ENCODE peak calls at places on chromosomes 1 and 21, in five cellular contexts. One of them, this sample, is unnamed.

GRCh38 chr1:168636642-168637111 is 60.3 kb downstream of the XCL1 start:
- DNase-seq in activated T-helper 1 cell treated with anti-CD3 and anti-CD28 coated beads, Interleukin-12 subunit alpha, Interleukin-12 subunit beta, Interleukin-2, Interleukin-4 antibody, amounts not matched to agents 30 ng/mL and 10 ng/mL and 1 ng/mL, durations not matched to agents 14 hours and 24 hours and 36 hours: no peak
- DNase-seq in iris pigment epithelial cell: peak; percentile 60
- DNase-seq in NCI-H345: no peak
- DNase-seq in left cardiac atrium: peak; percentile 23
- DNase-seq in this sample: no peak

GRCh38 chr21:19529031-19529430 is 1125.4 kb upstream of the TMPRSS15 start:
- DNase-seq in activated T-helper 1 cell treated with anti-CD3 and anti-CD28 coated beads, Interleukin-12 subunit alpha, Interleukin-12 subunit beta, Interleukin-2, Interleukin-4 antibody, amounts not matched to agents 30 ng/mL and 10 ng/mL and 1 ng/mL, durations not matched to agents 14 hours and 24 hours and 36 hours: no peak
- DNase-seq in iris pigment epithelial cell: no peak
- DNase-seq in NCI-H345: no peak
- DNase-seq in left cardiac atrium: no peak
- DNase-seq in this sample: no peak

GRCh38 chr1:246608616-246609376 is 42.5 kb downstream of the CNST start:
- DNase-seq in activated T-helper 1 cell treated with anti-CD3 and anti-CD28 coated beads, Interleukin-12 subunit alpha, Interleukin-12 subunit beta, Interleukin-2, Interleukin-4 antibody, amounts not matched to agents 30 ng/mL and 10 ng/mL and 1 ng/mL, durations not matched to agents 14 hours and 24 hours and 36 hours: no peak
- DNase-seq in iris pigment epithelial cell: peak; percentile 97
- DNase-seq in NCI-H345: no peak
- DNase-seq in left cardiac atrium: peak; percentile 73
- DNase-seq in this sample: peak; percentile 87

GRCh38 chr1:38337711-38338110 is 291.1 kb upstream of the POU3F1 start:
- DNase-seq in activated T-helper 1 cell treated with anti-CD3 and anti-CD28 coated beads, Interleukin-12 subunit alpha, Interleukin-12 subunit beta, Interleukin-2, Interleukin-4 antibody, amounts not matched to agents 30 ng/mL and 10 ng/mL and 1 ng/mL, durations not matched to agents 14 hours and 24 hours and 36 hours: no peak
- DNase-seq in iris pigment epithelial cell: no peak
- DNase-seq in NCI-H345: no peak
- DNase-seq in left cardiac atrium: no peak
- DNase-seq in this sample: no peak

GRCh38 chr1:41621791-41622190 is 137.3 kb upstream of the EDN2 start:
- DNase-seq in activated T-helper 1 cell treated with anti-CD3 and anti-CD28 coated beads, Interleukin-12 subunit alpha, Interleukin-12 subunit beta, Interleukin-2, Interleukin-4 antibody, amounts not matched to agents 30 ng/mL and 10 ng/mL and 1 ng/mL, durations not matched to agents 14 hours and 24 hours and 36 hours: no peak
- DNase-seq in iris pigment epithelial cell: no peak
- DNase-seq in NCI-H345: no peak
- DNase-seq in left cardiac atrium: no peak
- DNase-seq in this sample: no peak

GRCh38 chr1:15381805-15382204 is 27.9 kb upstream of the EFHD2 start:
- DNase-seq in activated T-helper 1 cell treated with anti-CD3 and anti-CD28 coated beads, Interleukin-12 subunit alpha, Interleukin-12 subunit beta, Interleukin-2, Interleukin-4 antibody, amounts not matched to agents 30 ng/mL and 10 ng/mL and 1 ng/mL, durations not matched to agents 14 hours and 24 hours and 36 hours: no peak
- DNase-seq in iris pigment epithelial cell: no peak
- DNase-seq in NCI-H345: peak; percentile 22
- DNase-seq in left cardiac atrium: no peak
- DNase-seq in this sample: no peak

GRCh38 chr1:85445906-85446305 is 19.1 kb downstream of the DDAH1 start:
- DNase-seq in activated T-helper 1 cell treated with anti-CD3 and anti-CD28 coated beads, Interleukin-12 subunit alpha, Interleukin-12 subunit beta, Interleukin-2, Interleukin-4 antibody, amounts not matched to agents 30 ng/mL and 10 ng/mL and 1 ng/mL, durations not matched to agents 14 hours and 24 hours and 36 hours: no peak
- DNase-seq in iris pigment epithelial cell: peak; percentile 82
- DNase-seq in NCI-H345: no peak
- DNase-seq in left cardiac atrium: no peak
- DNase-seq in this sample: no peak

GRCh38 chr21:17513214-17514123 is 626 bp downstream of the CXADR start:
- DNase-seq in activated T-helper 1 cell treated with anti-CD3 and anti-CD28 coated beads, Interleukin-12 subunit alpha, Interleukin-12 subunit beta, Interleukin-2, Interleukin-4 antibody, amounts not matched to agents 30 ng/mL and 10 ng/mL and 1 ng/mL, durations not matched to agents 14 hours and 24 hours and 36 hours: no peak
- DNase-seq in iris pigment epithelial cell: peak; percentile 54
- DNase-seq in NCI-H345: peak; percentile 58
- DNase-seq in left cardiac atrium: peak; percentile 36
- DNase-seq in this sample: no peak

GRCh38 chr1:154860154-154860870 is 9.8 kb downstream of the KCNN3 start:
- DNase-seq in activated T-helper 1 cell treated with anti-CD3 and anti-CD28 coated beads, Interleukin-12 subunit alpha, Interleukin-12 subunit beta, Interleukin-2, Interleukin-4 antibody, amounts not matched to agents 30 ng/mL and 10 ng/mL and 1 ng/mL, durations not matched to agents 14 hours and 24 hours and 36 hours: no peak
- DNase-seq in iris pigment epithelial cell: no peak
- DNase-seq in NCI-H345: no peak
- DNase-seq in left cardiac atrium: no peak
- DNase-seq in this sample: peak; percentile 62

GRCh38 chr1:108636876-108637275 is 24.0 kb downstream of the HENMT1 start:
- DNase-seq in activated T-helper 1 cell treated with anti-CD3 and anti-CD28 coated beads, Interleukin-12 subunit alpha, Interleukin-12 subunit beta, Interleukin-2, Interleukin-4 antibody, amounts not matched to agents 30 ng/mL and 10 ng/mL and 1 ng/mL, durations not matched to agents 14 hours and 24 hours and 36 hours: no peak
- DNase-seq in iris pigment epithelial cell: peak; percentile 22
- DNase-seq in NCI-H345: no peak
- DNase-seq in left cardiac atrium: no peak
- DNase-seq in this sample: no peak

GRCh38 chr1:25110480-25110879 is 121.8 kb downstream of the SYF2 start:
- DNase-seq in activated T-helper 1 cell treated with anti-CD3 and anti-CD28 coated beads, Interleukin-12 subunit alpha, Interleukin-12 subunit beta, Interleukin-2, Interleukin-4 antibody, amounts not matched to agents 30 ng/mL and 10 ng/mL and 1 ng/mL, durations not matched to agents 14 hours and 24 hours and 36 hours: no peak
- DNase-seq in iris pigment epithelial cell: no peak
- DNase-seq in NCI-H345: no peak
- DNase-seq in left cardiac atrium: no peak
- DNase-seq in this sample: no peak

GRCh38 chr1:235088440-235088839 is 40.2 kb downstream of the TOMM20 start:
- DNase-seq in activated T-helper 1 cell treated with anti-CD3 and anti-CD28 coated beads, Interleukin-12 subunit alpha, Interleukin-12 subunit beta, Interleukin-2, Interleukin-4 antibody, amounts not matched to agents 30 ng/mL and 10 ng/mL and 1 ng/mL, durations not matched to agents 14 hours and 24 hours and 36 hours: no peak
- DNase-seq in iris pigment epithelial cell: no peak
- DNase-seq in NCI-H345: no peak
- DNase-seq in left cardiac atrium: no peak
- DNase-seq in this sample: no peak

GRCh38 chr1:1889090-1889750 is 1.7 kb downstream of the GNB1 start:
- DNase-seq in activated T-helper 1 cell treated with anti-CD3 and anti-CD28 coated beads, Interleukin-12 subunit alpha, Interleukin-12 subunit beta, Interleukin-2, Interleukin-4 antibody, amounts not matched to agents 30 ng/mL and 10 ng/mL and 1 ng/mL, durations not matched to agents 14 hours and 24 hours and 36 hours: no peak
- DNase-seq in iris pigment epithelial cell: no peak
- DNase-seq in NCI-H345: no peak
- DNase-seq in left cardiac atrium: no peak
- DNase-seq in this sample: no peak

GRCh38 chr21:45482899-45483821 is 59.1 kb downstream of the SLC19A1 start:
- DNase-seq in activated T-helper 1 cell treated with anti-CD3 and anti-CD28 coated beads, Interleukin-12 subunit alpha, Interleukin-12 subunit beta, Interleukin-2, Interleukin-4 antibody, amounts not matched to agents 30 ng/mL and 10 ng/mL and 1 ng/mL, durations not matched to agents 14 hours and 24 hours and 36 hours: peak; percentile 52
- DNase-seq in iris pigment epithelial cell: no peak
- DNase-seq in NCI-H345: no peak
- DNase-seq in left cardiac atrium: no peak
- DNase-seq in this sample: peak; percentile 66

GRCh38 chr1:167328762-167329483 is 108.2 kb downstream of the POU2F1 start:
- DNase-seq in activated T-helper 1 cell treated with anti-CD3 and anti-CD28 coated beads, Interleukin-12 subunit alpha, Interleukin-12 subunit beta, Interleukin-2, Interleukin-4 antibody, amounts not matched to agents 30 ng/mL and 10 ng/mL and 1 ng/mL, durations not matched to agents 14 hours and 24 hours and 36 hours: no peak
- DNase-seq in iris pigment epithelial cell: no peak
- DNase-seq in NCI-H345: no peak
- DNase-seq in left cardiac atrium: no peak
- DNase-seq in this sample: peak; percentile 74

GRCh38 chr1:222600274-222600673 is 10.5 kb upstream of the TAF1A start:
- DNase-seq in activated T-helper 1 cell treated with anti-CD3 and anti-CD28 coated beads, Interleukin-12 subunit alpha, Interleukin-12 subunit beta, Interleukin-2, Interleukin-4 antibody, amounts not matched to agents 30 ng/mL and 10 ng/mL and 1 ng/mL, durations not matched to agents 14 hours and 24 hours and 36 hours: no peak
- DNase-seq in iris pigment epithelial cell: no peak
- DNase-seq in NCI-H345: no peak
- DNase-seq in left cardiac atrium: no peak
- DNase-seq in this sample: no peak

GRCh38 chr1:93749894-93750301 is 68.3 kb upstream of the BCAR3 start:
- DNase-seq in activated T-helper 1 cell treated with anti-CD3 and anti-CD28 coated beads, Interleukin-12 subunit alpha, Interleukin-12 subunit beta, Interleukin-2, Interleukin-4 antibody, amounts not matched to agents 30 ng/mL and 10 ng/mL and 1 ng/mL, durations not matched to agents 14 hours and 24 hours and 36 hours: no peak
- DNase-seq in iris pigment epithelial cell: peak; percentile 37
- DNase-seq in NCI-H345: no peak
- DNase-seq in left cardiac atrium: no peak
- DNase-seq in this sample: no peak

GRCh38 chr1:82517586-82517985 is 716.9 kb downstream of the ADGRL2 start:
- DNase-seq in activated T-helper 1 cell treated with anti-CD3 and anti-CD28 coated beads, Interleukin-12 subunit alpha, Interleukin-12 subunit beta, Interleukin-2, Interleukin-4 antibody, amounts not matched to agents 30 ng/mL and 10 ng/mL and 1 ng/mL, durations not matched to agents 14 hours and 24 hours and 36 hours: no peak
- DNase-seq in iris pigment epithelial cell: peak; percentile 0
- DNase-seq in NCI-H345: no peak
- DNase-seq in left cardiac atrium: peak; percentile 60
- DNase-seq in this sample: no peak

GRCh38 chr1:11875094-11875493 is 16.3 kb upstream of the NPPB start:
- DNase-seq in activated T-helper 1 cell treated with anti-CD3 and anti-CD28 coated beads, Interleukin-12 subunit alpha, Interleukin-12 subunit beta, Interleukin-2, Interleukin-4 antibody, amounts not matched to agents 30 ng/mL and 10 ng/mL and 1 ng/mL, durations not matched to agents 14 hours and 24 hours and 36 hours: no peak
- DNase-seq in iris pigment epithelial cell: no peak
- DNase-seq in NCI-H345: no peak
- DNase-seq in left cardiac atrium: no peak
- DNase-seq in this sample: no peak

GRCh38 chr1:28249013-28249870 is 10.1 kb upstream of the SESN2 start:
- DNase-seq in activated T-helper 1 cell treated with anti-CD3 and anti-CD28 coated beads, Interleukin-12 subunit alpha, Interleukin-12 subunit beta, Interleukin-2, Interleukin-4 antibody, amounts not matched to agents 30 ng/mL and 10 ng/mL and 1 ng/mL, durations not matched to agents 14 hours and 24 hours and 36 hours: no peak
- DNase-seq in iris pigment epithelial cell: peak; percentile 59
- DNase-seq in NCI-H345: peak; percentile 45
- DNase-seq in left cardiac atrium: peak; percentile 53
- DNase-seq in this sample: peak; percentile 59

GRCh38 chr1:206560021-206560716 is 52.1 kb downstream of the EIF2D start:
- DNase-seq in activated T-helper 1 cell treated with anti-CD3 and anti-CD28 coated beads, Interleukin-12 subunit alpha, Interleukin-12 subunit beta, Interleukin-2, Interleukin-4 antibody, amounts not matched to agents 30 ng/mL and 10 ng/mL and 1 ng/mL, durations not matched to agents 14 hours and 24 hours and 36 hours: no peak
- DNase-seq in iris pigment epithelial cell: no peak
- DNase-seq in NCI-H345: no peak
- DNase-seq in left cardiac atrium: peak; percentile 25
- DNase-seq in this sample: no peak

GRCh38 chr1:174775621-174776020 is 224.1 kb upstream of the CACYBP start:
- DNase-seq in activated T-helper 1 cell treated with anti-CD3 and anti-CD28 coated beads, Interleukin-12 subunit alpha, Interleukin-12 subunit beta, Interleukin-2, Interleukin-4 antibody, amounts not matched to agents 30 ng/mL and 10 ng/mL and 1 ng/mL, durations not matched to agents 14 hours and 24 hours and 36 hours: no peak
- DNase-seq in iris pigment epithelial cell: no peak
- DNase-seq in NCI-H345: no peak
- DNase-seq in left cardiac atrium: no peak
- DNase-seq in this sample: no peak

GRCh38 chr1:116429821-116430374 is 56.9 kb downstream of the ATP1A1 start:
- DNase-seq in activated T-helper 1 cell treated with anti-CD3 and anti-CD28 coated beads, Interleukin-12 subunit alpha, Interleukin-12 subunit beta, Interleukin-2, Interleukin-4 antibody, amounts not matched to agents 30 ng/mL and 10 ng/mL and 1 ng/mL, durations not matched to agents 14 hours and 24 hours and 36 hours: no peak
- DNase-seq in iris pigment epithelial cell: no peak
- DNase-seq in NCI-H345: no peak
- DNase-seq in left cardiac atrium: no peak
- DNase-seq in this sample: no peak

GRCh38 chr1:168236836-168237611 is 11.2 kb downstream of the SFT2D2 start:
- DNase-seq in activated T-helper 1 cell treated with anti-CD3 and anti-CD28 coated beads, Interleukin-12 subunit alpha, Interleukin-12 subunit beta, Interleukin-2, Interleukin-4 antibody, amounts not matched to agents 30 ng/mL and 10 ng/mL and 1 ng/mL, durations not matched to agents 14 hours and 24 hours and 36 hours: peak; percentile 31
- DNase-seq in iris pigment epithelial cell: no peak
- DNase-seq in NCI-H345: no peak
- DNase-seq in left cardiac atrium: no peak
- DNase-seq in this sample: no peak

GRCh38 chr1:1120866-1121563 is 5.1 kb upstream of the C1orf159 start:
- DNase-seq in activated T-helper 1 cell treated with anti-CD3 and anti-CD28 coated beads, Interleukin-12 subunit alpha, Interleukin-12 subunit beta, Interleukin-2, Interleukin-4 antibody, amounts not matched to agents 30 ng/mL and 10 ng/mL and 1 ng/mL, durations not matched to agents 14 hours and 24 hours and 36 hours: no peak
- DNase-seq in iris pigment epithelial cell: no peak
- DNase-seq in NCI-H345: no peak
- DNase-seq in left cardiac atrium: peak; percentile 14
- DNase-seq in this sample: no peak

GRCh38 chr21:43703068-43703880 is 15.7 kb upstream of the PDXK start:
- DNase-seq in activated T-helper 1 cell treated with anti-CD3 and anti-CD28 coated beads, Interleukin-12 subunit alpha, Interleukin-12 subunit beta, Interleukin-2, Interleukin-4 antibody, amounts not matched to agents 30 ng/mL and 10 ng/mL and 1 ng/mL, durations not matched to agents 14 hours and 24 hours and 36 hours: no peak
- DNase-seq in iris pigment epithelial cell: peak; percentile 81
- DNase-seq in NCI-H345: no peak
- DNase-seq in left cardiac atrium: peak; percentile 72
- DNase-seq in this sample: peak; percentile 91

GRCh38 chr1:224512600-224513151 is 78.1 kb upstream of the WDR26 start:
- DNase-seq in activated T-helper 1 cell treated with anti-CD3 and anti-CD28 coated beads, Interleukin-12 subunit alpha, Interleukin-12 subunit beta, Interleukin-2, Interleukin-4 antibody, amounts not matched to agents 30 ng/mL and 10 ng/mL and 1 ng/mL, durations not matched to agents 14 hours and 24 hours and 36 hours: no peak
- DNase-seq in iris pigment epithelial cell: no peak
- DNase-seq in NCI-H345: no peak
- DNase-seq in left cardiac atrium: no peak
- DNase-seq in this sample: no peak

GRCh38 chr21:34147835-34148804 is 74.7 kb downstream of the MRPS6 start:
- DNase-seq in activated T-helper 1 cell treated with anti-CD3 and anti-CD28 coated beads, Interleukin-12 subunit alpha, Interleukin-12 subunit beta, Interleukin-2, Interleukin-4 antibody, amounts not matched to agents 30 ng/mL and 10 ng/mL and 1 ng/mL, durations not matched to agents 14 hours and 24 hours and 36 hours: no peak
- DNase-seq in iris pigment epithelial cell: peak; percentile 31
- DNase-seq in NCI-H345: no peak
- DNase-seq in left cardiac atrium: no peak
- DNase-seq in this sample: no peak

GRCh38 chr1:3369437-3370076 is 84.9 kb upstream of the ARHGEF16 start:
- DNase-seq in activated T-helper 1 cell treated with anti-CD3 and anti-CD28 coated beads, Interleukin-12 subunit alpha, Interleukin-12 subunit beta, Interleukin-2, Interleukin-4 antibody, amounts not matched to agents 30 ng/mL and 10 ng/mL and 1 ng/mL, durations not matched to agents 14 hours and 24 hours and 36 hours: no peak
- DNase-seq in iris pigment epithelial cell: peak; percentile 91
- DNase-seq in NCI-H345: no peak
- DNase-seq in left cardiac atrium: peak; percentile 78
- DNase-seq in this sample: no peak

GRCh38 chr1:156959414-156959813 is 39.0 kb downstream of the LRRC71 start:
- DNase-seq in activated T-helper 1 cell treated with anti-CD3 and anti-CD28 coated beads, Interleukin-12 subunit alpha, Interleukin-12 subunit beta, Interleukin-2, Interleukin-4 antibody, amounts not matched to agents 30 ng/mL and 10 ng/mL and 1 ng/mL, durations not matched to agents 14 hours and 24 hours and 36 hours: no peak
- DNase-seq in iris pigment epithelial cell: peak; percentile 72
- DNase-seq in NCI-H345: no peak
- DNase-seq in left cardiac atrium: no peak
- DNase-seq in this sample: no peak

This sample was measured in NB4.